ENCODE peak calls at places on chromosomes 3 and 15, in four cellular contexts. H, Q, C and G are unnamed samples.

GRCh38 chr3:123143669-123144411 is 57.9 kb upstream of the SEC22A start:
- DNase-seq in H (no peak), Q (peak), C (no peak), G (no peak)

GRCh38 chr3:8239095-8239494 is 262.5 kb upstream of the LMCD1 start:
- DNase-seq in H (no peak), Q (no peak), C (no peak), G (no peak)

GRCh38 chr3:170603770-170604510 is 18.1 kb upstream of the SLC7A14 start:
- DNase-seq in H (no peak), Q (no peak), C (no peak), G (peak)

GRCh38 chr3:150216041-150216811 is 191.9 kb upstream of the TSC22D2 start:
- DNase-seq in H (no peak), Q (peak), C (no peak), G (no peak)

GRCh38 chr3:108453541-108454057 is 56.8 kb downstream of the MYH15 start:
- DNase-seq in H (no peak), Q (no peak), C (no peak), G (no peak)

GRCh38 chr3:149555941-149556340 is 81.4 kb downstream of the TM4SF4 start:
- DNase-seq in H (no peak), Q (no peak), C (no peak), G (no peak)

GRCh38 chr15:89777821-89778380 is 1.8 kb downstream of the MESP2 start:
- DNase-seq in H (no peak), Q (no peak), C (no peak), G (no peak)

GRCh38 chr3:120244834-120245225 is 40.2 kb downstream of the GPR156 start:
- DNase-seq in H (no peak), Q (peak), C (peak), G (no peak)

GRCh38 chr15:39279331-39279730 is 301.5 kb upstream of the THBS1 start:
- DNase-seq in H (no peak), Q (no peak), C (no peak), G (no peak)

GRCh38 chr3:151768393-151768930 is 34.7 kb downstream of the AADACL2 start:
- DNase-seq in H (no peak), Q (no peak), C (no peak), G (no peak)

GRCh38 chr3:66531256-66531655 is 30.4 kb upstream of the LRIG1 start:
- DNase-seq in H (no peak), Q (no peak), C (no peak), G (no peak)

GRCh38 chr3:187430576-187430975 is 62.4 kb downstream of the RTP4 start:
- DNase-seq in H (no peak), Q (no peak), C (no peak), G (no peak)

GRCh38 chr3:113211370-113212154 is at the start of gene BOC:
- DNase-seq in H (no peak), Q (peak), C (peak), G (no peak)

GRCh38 chr15:64583519-64583918 is 123.1 kb downstream of the ZNF609 start:
- DNase-seq in H (no peak), Q (no peak), C (no peak), G (no peak)

GRCh38 chr3:124157000-124157712 is 165.2 kb upstream of the ROPN1 start:
- DNase-seq in H (no peak), Q (no peak), C (no peak), G (no peak)

GRCh38 chr3:75296858-75297257 is 367.3 kb upstream of the FRG2C start:
- DNase-seq in H (no peak), Q (no peak), C (no peak), G (no peak)

GRCh38 chr3:29486087-29486486 is 205.2 kb downstream of the RBMS3 start:
- DNase-seq in H (no peak), Q (no peak), C (no peak), G (no peak)

GRCh38 chr15:31803388-31803884 is 226.9 kb upstream of the CHRNA7 start:
- DNase-seq in H (no peak), Q (no peak), C (no peak), G (no peak)

GRCh38 chr15:96358006-96358794 is 27.7 kb downstream of the NR2F2 start:
- DNase-seq in H (no peak), Q (no peak), C (no peak), G (no peak)

GRCh38 chr3:115885621-115886020 is 262.3 kb downstream of the GAP43 start:
- DNase-seq in H (no peak), Q (peak), C (no peak), G (no peak)

GRCh38 chr15:63389902-63390301 is 8.3 kb upstream of the CA12 start:
- DNase-seq in H (no peak), Q (peak), C (no peak), G (no peak)

GRCh38 chr3:72582211-72582878 is 265.9 kb downstream of the SHQ1 start:
- DNase-seq in H (no peak), Q (no peak), C (no peak), G (no peak)

GRCh38 chr15:63218114-63218808 is 28.9 kb downstream of the RAB8B start:
- DNase-seq in H (no peak), Q (peak), C (no peak), G (no peak)